ENCODE peak calls at places on chromosomes 11 and 22, in six cellular contexts. One of them, this sample, is unnamed.

GRCh38 chr11:117816846-117817212 is 7.7 kb downstream of the FXYD2 start:
- DNase-seq in esophagus muscularis mucosa: no peak
- DNase-seq in AG08396: no peak
- DNase-seq in heart left ventricle: no peak
- DNase-seq in EL: no peak
- DNase-seq in putamen: no peak
- DNase-seq in this sample: no peak

GRCh38 chr22:48367731-48368130 is 1459.9 kb downstream of the BRD1 start:
- DNase-seq in AG08396: no peak
- DNase-seq in heart left ventricle: no peak
- DNase-seq in esophagus muscularis mucosa: no peak
- DNase-seq in EL: no peak
- DNase-seq in putamen: no peak
- DNase-seq in this sample: no peak

GRCh38 chr11:94910779-94911178 is 62.6 kb downstream of the CWC15 start:
- DNase-seq in AG08396: peak; percentile 62
- DNase-seq in esophagus muscularis mucosa: no peak
- DNase-seq in putamen: no peak
- DNase-seq in heart left ventricle: no peak
- DNase-seq in EL: peak; percentile 55
- DNase-seq in this sample: no peak

GRCh38 chr11:70138403-70138802 is 60.3 kb downstream of the ANO1 start:
- DNase-seq in putamen: no peak
- DNase-seq in esophagus muscularis mucosa: no peak
- DNase-seq in heart left ventricle: no peak
- DNase-seq in EL: no peak
- DNase-seq in AG08396: no peak
- DNase-seq in this sample: no peak

GRCh38 chr22:39114157-39114511 is 17.1 kb downstream of the APOBEC3H start:
- DNase-seq in putamen: no peak
- DNase-seq in esophagus muscularis mucosa: no peak
- DNase-seq in AG08396: no peak
- DNase-seq in heart left ventricle: no peak
- DNase-seq in EL: no peak
- DNase-seq in this sample: no peak

GRCh38 chr11:111520565-111520964 is 6.0 kb downstream of the HOATZ start:
- DNase-seq in EL: peak; percentile 78
- DNase-seq in AG08396: no peak
- DNase-seq in heart left ventricle: no peak
- DNase-seq in putamen: no peak
- DNase-seq in esophagus muscularis mucosa: no peak
- DNase-seq in this sample: no peak

GRCh38 chr11:1283906-1284305 is 25.5 kb downstream of the TOLLIP start:
- DNase-seq in putamen: no peak
- DNase-seq in heart left ventricle: no peak
- DNase-seq in EL: no peak
- DNase-seq in esophagus muscularis mucosa: no peak
- DNase-seq in AG08396: no peak
- DNase-seq in this sample: no peak

GRCh38 chr22:34760276-34761008 is 305.5 kb upstream of the ISX start:
- DNase-seq in EL: no peak
- DNase-seq in AG08396: no peak
- DNase-seq in putamen: no peak
- DNase-seq in heart left ventricle: no peak
- DNase-seq in esophagus muscularis mucosa: no peak
- DNase-seq in this sample: no peak

GRCh38 chr11:13963949-13964770 is 1.6 kb downstream of the SPON1 start:
- DNase-seq in putamen: no peak
- DNase-seq in heart left ventricle: peak; percentile 29
- DNase-seq in AG08396: peak; percentile 36
- DNase-seq in esophagus muscularis mucosa: no peak
- DNase-seq in EL: no peak
- DNase-seq in this sample: no peak

GRCh38 chr11:313787-314547 is at the start of gene IFITM1:
- DNase-seq in putamen: no peak
- DNase-seq in esophagus muscularis mucosa: no peak
- DNase-seq in heart left ventricle: no peak
- DNase-seq in AG08396: peak; percentile 73
- DNase-seq in EL: peak; percentile 92
- DNase-seq in this sample: peak; percentile 37